ENCODE peak calls at places on chromosomes 1 and 21, in seven cellular contexts. Y, N, F, P, V, B and Z are unnamed samples. For H3K27me3, the result is how much of the 10 kb centered on the place peaks cover.

GRCh38 chr1:1066403-1067283 is 7.5 kb downstream of the RNF223 start:
- DNase-seq in Y (no peak), N (no peak), F (no peak), P (no peak), V (peak), B (no peak), Z (no peak)

GRCh38 chr21:40507978-40508377 is 339.0 kb downstream of the DSCAM start:
- DNase-seq in Y (no peak), N (no peak), F (peak), P (no peak), V (peak), B (no peak), Z (no peak)

GRCh38 chr1:38077523-38078147 is 31.0 kb upstream of the POU3F1 start:
- DNase-seq in Y (no peak), N (no peak), F (no peak), P (no peak), V (peak), B (no peak), Z (no peak)

GRCh38 chr1:203048555-203049051 is 22.3 kb downstream of the PPFIA4 start:
- DNase-seq in Y (no peak), N (no peak), F (peak), P (peak), V (no peak), B (no peak), Z (no peak)

GRCh38 chr1:202288177-202288576 is 53.6 kb downstream of the UBE2T start:
- DNase-seq in Y (no peak), N (no peak), F (no peak), P (no peak), V (no peak), B (no peak), Z (peak)

GRCh38 chr1:106879538-106879937 is 176.9 kb upstream of the PRMT6 start:
- DNase-seq in Y (peak), N (no peak), F (peak), P (no peak), V (no peak), B (peak), Z (no peak)

GRCh38 chr1:67355745-67356424 is 48.2 kb downstream of the IL12RB2 start:
- DNase-seq in Y (no peak), N (no peak), F (no peak), P (no peak), V (peak), B (no peak), Z (no peak)

GRCh38 chr1:81660286-81660685 is 140.4 kb upstream of the ADGRL2 start:
- DNase-seq in Y (no peak), N (no peak), F (peak), P (peak), V (peak), B (no peak), Z (no peak)

GRCh38 chr1:8858112-8858668 is 20.3 kb downstream of the ENO1 start:
- DNase-seq in Y (no peak), N (no peak), F (peak), P (peak), V (peak), B (no peak), Z (no peak)

GRCh38 chr1:56339786-56340465 is 239.4 kb downstream of the PLPP3 start:
- DNase-seq in Y (no peak), N (no peak), F (no peak), P (no peak), V (no peak), B (no peak), Z (no peak)

GRCh38 chr1:85091647-85092295 is 43.5 kb upstream of the MCOLN3 start:
- DNase-seq in Y (no peak), N (no peak), F (no peak), P (no peak), V (no peak), B (no peak), Z (no peak)

GRCh38 chr1:9442266-9442846 is 96.9 kb upstream of the SLC25A33 start:
- DNase-seq in Y (peak), N (no peak), F (peak), P (peak), V (no peak), B (no peak), Z (no peak)

GRCh38 chr1:236492378-236492777 is 31.4 kb upstream of the LGALS8 start:
- DNase-seq in Y (no peak), N (no peak), F (no peak), P (no peak), V (no peak), B (no peak), Z (no peak)

GRCh38 chr1:160403244-160403643 is 2.9 kb downstream of the VANGL2 start:
- DNase-seq in Y (no peak), N (no peak), F (peak), P (peak), V (no peak), B (no peak), Z (no peak)

GRCh38 chr1:240232548-240232947 is 140.9 kb downstream of the FMN2 start:
- DNase-seq in Y (no peak), N (no peak), F (no peak), P (no peak), V (peak), B (no peak), Z (no peak)

GRCh38 chr1:43683560-43683959 is 23.8 kb upstream of the ST3GAL3 start:
- DNase-seq in Y (no peak), N (no peak), F (no peak), P (no peak), V (no peak), B (no peak), Z (no peak)
- H3K27ac ChIP-seq in Y (no peak), N (no peak), F (no peak), P (no peak), V (no peak), B (no peak), Z (no peak)

GRCh38 chr21:44548381-44548780 is 2.9 kb downstream of the KRTAP10-2 start:
- DNase-seq in Y (no peak), N (no peak), F (no peak), P (no peak), V (no peak), B (peak), Z (no peak)
- H3K27me3 ChIP-seq in Y (under half), N (under half), F (under half), P (under half), V (under half), B (under half), Z (under half)

GRCh38 chr1:15197591-15198447 is 44.3 kb downstream of the TMEM51 start:
- DNase-seq in Y (no peak), N (no peak), F (no peak), P (peak), V (no peak), B (no peak), Z (no peak)
- H3K4me3 ChIP-seq in Y (no peak), N (no peak), F (no peak), P (no peak), V (no peak), B (no peak), Z (no peak)

DNA sequence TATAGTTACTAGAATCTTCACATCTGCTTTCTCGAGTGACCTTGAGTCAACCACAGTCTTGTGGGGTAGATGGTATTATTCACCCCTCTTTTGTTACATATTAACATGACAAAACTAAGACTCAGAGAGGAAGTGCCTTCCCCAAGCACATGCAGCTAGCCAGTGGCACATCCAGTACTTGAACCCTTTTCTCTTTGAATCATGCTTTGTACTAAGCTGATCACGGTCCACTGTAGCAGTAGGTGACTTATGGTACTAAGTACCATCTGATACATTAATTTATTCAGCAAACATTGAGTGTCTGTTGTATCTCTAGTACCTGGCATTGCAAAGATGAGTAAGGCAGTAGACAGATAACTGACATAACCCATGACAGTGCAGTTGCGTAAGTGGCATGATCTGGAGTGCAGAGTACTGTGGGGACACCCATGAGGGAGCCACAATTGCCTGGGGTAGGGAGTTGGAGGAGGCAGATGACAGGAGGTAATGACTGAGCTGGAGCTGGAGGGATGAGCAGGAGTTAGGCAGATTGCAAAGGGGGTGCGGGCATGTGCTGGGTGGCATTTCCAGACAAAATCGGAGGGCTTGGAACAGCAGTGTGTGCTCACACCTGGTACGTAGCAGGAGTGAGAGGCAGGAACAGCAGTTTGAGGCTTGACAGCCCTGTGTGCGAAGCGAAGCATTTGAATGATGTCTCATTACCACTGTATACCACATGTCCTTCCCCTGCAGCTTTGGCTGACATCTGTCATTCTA is 29.8 kb downstream of the UCK2 start:
- DNase-seq in Y (peak), N (no peak), F (peak), P (no peak), V (no peak), B (no peak), Z (no peak)
- H3K27ac ChIP-seq in Y (no peak), N (no peak), F (no peak), P (no peak), V (no peak), B (no peak), Z (no peak)

GRCh38 chr1:47729685-47730084 is 267.5 kb downstream of the TRABD2B start:
- DNase-seq in Y (no peak), N (no peak), F (no peak), P (no peak), V (no peak), B (no peak), Z (no peak)
- H3K27me3 ChIP-seq in Y (under half), N (under half), F (under half), P (under half), V (under half), B (under half), Z (under half)

GRCh38 chr1:151835596-151835995 is 4.0 kb upstream of the RORC start:
- DNase-seq in Y (no peak), N (no peak), F (no peak), P (no peak), V (no peak), B (no peak), Z (no peak)

GRCh38 chr1:151839457-151840409 is at the start of gene C2CD4D:
- DNase-seq in Y (peak), N (peak), F (peak), P (peak), V (peak), B (peak), Z (peak)

GRCh38 chr1:151837197-151837596 is 2.4 kb downstream of the C2CD4D start:
- DNase-seq in Y (no peak), N (no peak), F (no peak), P (no peak), V (no peak), B (no peak), Z (no peak)

GRCh38 chr1:151838491-151839412 is 868 bp downstream of the C2CD4D start:
- DNase-seq in Y (no peak), N (no peak), F (peak), P (peak), V (no peak), B (peak), Z (no peak)

GRCh38 chr1:151837841-151838490 is 1.7 kb downstream of the C2CD4D start:
- DNase-seq in Y (no peak), N (no peak), F (peak), P (peak), V (no peak), B (no peak), Z (peak)
- H3K4me3 ChIP-seq in Y (no peak), N (no peak), F (no peak), P (no peak), V (no peak), B (peak), Z (peak)